ENCODE peak calls at places on chromosome 20, in five cellular contexts. One of them, this sample, is unnamed.

GRCh38 chr20:34163316-34163715 is 51.3 kb upstream of the EIF2S2 start:
- DNase-seq in AG04450: no peak
- DNase-seq in coronary artery: no peak
- DNase-seq in natural killer cell: no peak
- DNase-seq in activated CD8-positive, alpha-beta T cell treated with anti-CD3 and anti-CD28 coated beads for 36 hours: no peak
- DNase-seq in this sample: no peak

GRCh38 chr20:49583669-49584417 is 15.9 kb upstream of the PTGIS start:
- DNase-seq in natural killer cell: no peak
- DNase-seq in AG04450: peak
- DNase-seq in activated CD8-positive, alpha-beta T cell treated with anti-CD3 and anti-CD28 coated beads for 36 hours: no peak
- DNase-seq in coronary artery: peak
- DNase-seq in this sample: no peak

GRCh38 chr20:57167971-57168693 is 98.3 kb downstream of the BMP7 start:
- DNase-seq in activated CD8-positive, alpha-beta T cell treated with anti-CD3 and anti-CD28 coated beads for 36 hours: no peak
- DNase-seq in natural killer cell: no peak
- DNase-seq in coronary artery: no peak
- DNase-seq in AG04450: no peak
- DNase-seq in this sample: no peak

GRCh38 chr20:8809107-8809953 is 259.6 kb upstream of the PLCB4 start:
- DNase-seq in AG04450: no peak
- DNase-seq in natural killer cell: no peak
- DNase-seq in coronary artery: no peak
- DNase-seq in activated CD8-positive, alpha-beta T cell treated with anti-CD3 and anti-CD28 coated beads for 36 hours: no peak
- DNase-seq in this sample: no peak

GRCh38 chr20:64036346-64037198 is 590 bp downstream of the C20orf204 start:
- DNase-seq in natural killer cell: no peak
- DNase-seq in activated CD8-positive, alpha-beta T cell treated with anti-CD3 and anti-CD28 coated beads for 36 hours: peak
- DNase-seq in coronary artery: no peak
- DNase-seq in AG04450: no peak
- DNase-seq in this sample: no peak

GRCh38 chr20:52192296-52193007 is 873 bp upstream of the ZFP64 start:
- DNase-seq in natural killer cell: no peak
- DNase-seq in coronary artery: no peak
- DNase-seq in activated CD8-positive, alpha-beta T cell treated with anti-CD3 and anti-CD28 coated beads for 36 hours: peak
- DNase-seq in AG04450: no peak
- DNase-seq in this sample: no peak

GRCh38 chr20:36470482-36471062 is 70.7 kb upstream of the MYL9 start:
- DNase-seq in AG04450: no peak
- DNase-seq in natural killer cell: no peak
- DNase-seq in activated CD8-positive, alpha-beta T cell treated with anti-CD3 and anti-CD28 coated beads for 36 hours: no peak
- DNase-seq in coronary artery: no peak
- DNase-seq in this sample: no peak

GRCh38 chr20:11376406-11376805 is 541.3 kb upstream of the BTBD3 start:
- DNase-seq in activated CD8-positive, alpha-beta T cell treated with anti-CD3 and anti-CD28 coated beads for 36 hours: no peak
- DNase-seq in coronary artery: no peak
- DNase-seq in AG04450: no peak
- DNase-seq in natural killer cell: no peak
- DNase-seq in this sample: no peak

GRCh38 chr20:62918830-62919229 is 7.5 kb downstream of the DIDO1 start:
- DNase-seq in natural killer cell: no peak
- DNase-seq in coronary artery: no peak
- DNase-seq in activated CD8-positive, alpha-beta T cell treated with anti-CD3 and anti-CD28 coated beads for 36 hours: peak
- DNase-seq in AG04450: no peak
- DNase-seq in this sample: no peak

GRCh38 chr20:36173451-36173933 is 19.0 kb downstream of the EPB41L1 start:
- DNase-seq in natural killer cell: no peak
- DNase-seq in AG04450: no peak
- DNase-seq in activated CD8-positive, alpha-beta T cell treated with anti-CD3 and anti-CD28 coated beads for 36 hours: peak
- DNase-seq in coronary artery: no peak
- DNase-seq in this sample: no peak

GRCh38 chr20:63835031-63835858 is 4.2 kb upstream of the ZBTB46 start:
- DNase-seq in activated CD8-positive, alpha-beta T cell treated with anti-CD3 and anti-CD28 coated beads for 36 hours: no peak
- DNase-seq in AG04450: peak
- DNase-seq in coronary artery: peak
- DNase-seq in natural killer cell: no peak
- DNase-seq in this sample: peak

GRCh38 chr20:16263582-16263981 is 309.7 kb downstream of the KIF16B start:
- DNase-seq in AG04450: no peak
- DNase-seq in natural killer cell: no peak
- DNase-seq in activated CD8-positive, alpha-beta T cell treated with anti-CD3 and anti-CD28 coated beads for 36 hours: no peak
- DNase-seq in coronary artery: no peak
- DNase-seq in this sample: peak

GRCh38 chr20:47276856-47277541 is 79.5 kb downstream of the ZMYND8 start:
- DNase-seq in natural killer cell: no peak
- DNase-seq in coronary artery: peak
- DNase-seq in AG04450: no peak
- DNase-seq in activated CD8-positive, alpha-beta T cell treated with anti-CD3 and anti-CD28 coated beads for 36 hours: no peak
- DNase-seq in this sample: peak

GRCh38 chr20:45406260-45407066 is 1.6 kb upstream of the DBNDD2 start:
- DNase-seq in activated CD8-positive, alpha-beta T cell treated with anti-CD3 and anti-CD28 coated beads for 36 hours: peak
- DNase-seq in AG04450: no peak
- DNase-seq in natural killer cell: no peak
- DNase-seq in coronary artery: peak
- DNase-seq in this sample: no peak

GRCh38 chr20:61925555-61926252 is 140.0 kb downstream of the TAF4 start:
- DNase-seq in activated CD8-positive, alpha-beta T cell treated with anti-CD3 and anti-CD28 coated beads for 36 hours: no peak
- DNase-seq in coronary artery: no peak
- DNase-seq in natural killer cell: no peak
- DNase-seq in AG04450: peak
- DNase-seq in this sample: no peak

GRCh38 chr20:50240092-50240491 is 49.5 kb downstream of the CEBPB start:
- DNase-seq in AG04450: no peak
- DNase-seq in natural killer cell: no peak
- DNase-seq in coronary artery: no peak
- DNase-seq in activated CD8-positive, alpha-beta T cell treated with anti-CD3 and anti-CD28 coated beads for 36 hours: no peak
- DNase-seq in this sample: no peak

GRCh38 chr20:35001596-35002362 is 46.1 kb downstream of the MYH7B start:
- DNase-seq in AG04450: no peak
- DNase-seq in coronary artery: no peak
- DNase-seq in natural killer cell: no peak
- DNase-seq in activated CD8-positive, alpha-beta T cell treated with anti-CD3 and anti-CD28 coated beads for 36 hours: peak
- DNase-seq in this sample: no peak

GRCh38 chr20:63409066-63409833 is 48.1 kb upstream of the CHRNA4 start:
- DNase-seq in activated CD8-positive, alpha-beta T cell treated with anti-CD3 and anti-CD28 coated beads for 36 hours: no peak
- DNase-seq in AG04450: no peak
- DNase-seq in natural killer cell: no peak
- DNase-seq in coronary artery: no peak
- DNase-seq in this sample: no peak

GRCh38 chr20:33372993-33373441 is 28.3 kb downstream of the CDK5RAP1 start:
- DNase-seq in activated CD8-positive, alpha-beta T cell treated with anti-CD3 and anti-CD28 coated beads for 36 hours: no peak
- DNase-seq in AG04450: peak
- DNase-seq in coronary artery: no peak
- DNase-seq in natural killer cell: no peak
- DNase-seq in this sample: no peak

GRCh38 chr20:6142348-6142993 is 19.6 kb upstream of the FERMT1 start:
- DNase-seq in AG04450: peak
- DNase-seq in coronary artery: no peak
- DNase-seq in natural killer cell: no peak
- DNase-seq in activated CD8-positive, alpha-beta T cell treated with anti-CD3 and anti-CD28 coated beads for 36 hours: peak
- DNase-seq in this sample: peak

GRCh38 chr20:45972500-45973183 is 639 bp upstream of the ZNF335 start:
- DNase-seq in natural killer cell: no peak
- DNase-seq in AG04450: no peak
- DNase-seq in activated CD8-positive, alpha-beta T cell treated with anti-CD3 and anti-CD28 coated beads for 36 hours: no peak
- DNase-seq in coronary artery: no peak
- DNase-seq in this sample: no peak

GRCh38 chr20:3276400-3277015 is 37.5 kb upstream of the SLC4A11 start:
- DNase-seq in natural killer cell: no peak
- DNase-seq in coronary artery: no peak
- DNase-seq in AG04450: no peak
- DNase-seq in activated CD8-positive, alpha-beta T cell treated with anti-CD3 and anti-CD28 coated beads for 36 hours: peak
- DNase-seq in this sample: no peak

GRCh38 chr20:48621256-48622078 is 206.3 kb downstream of the PREX1 start:
- DNase-seq in AG04450: no peak
- DNase-seq in coronary artery: no peak
- DNase-seq in activated CD8-positive, alpha-beta T cell treated with anti-CD3 and anti-CD28 coated beads for 36 hours: no peak
- DNase-seq in natural killer cell: no peak
- DNase-seq in this sample: no peak

GRCh38 chr20:1304711-1305515 is 24.0 kb downstream of the SDCBP2 start:
- DNase-seq in natural killer cell: no peak
- DNase-seq in AG04450: no peak
- DNase-seq in coronary artery: no peak
- DNase-seq in activated CD8-positive, alpha-beta T cell treated with anti-CD3 and anti-CD28 coated beads for 36 hours: no peak
- DNase-seq in this sample: no peak

GRCh38 chr20:59939052-59939878 is 840 bp downstream of the PPP1R3D start:
- DNase-seq in AG04450: no peak
- DNase-seq in activated CD8-positive, alpha-beta T cell treated with anti-CD3 and anti-CD28 coated beads for 36 hours: no peak
- DNase-seq in natural killer cell: no peak
- DNase-seq in coronary artery: no peak
- DNase-seq in this sample: no peak

GRCh38 chr20:914727-915498 is 1.2 kb downstream of the ANGPT4 start:
- DNase-seq in natural killer cell: no peak
- DNase-seq in activated CD8-positive, alpha-beta T cell treated with anti-CD3 and anti-CD28 coated beads for 36 hours: no peak
- DNase-seq in coronary artery: no peak
- DNase-seq in AG04450: no peak
- DNase-seq in this sample: no peak

GRCh38 chr20:35796556-35796955 is 24.7 kb downstream of the PHF20 start:
- DNase-seq in AG04450: no peak
- DNase-seq in natural killer cell: no peak
- DNase-seq in coronary artery: no peak
- DNase-seq in activated CD8-positive, alpha-beta T cell treated with anti-CD3 and anti-CD28 coated beads for 36 hours: no peak
- DNase-seq in this sample: no peak

DNA sequence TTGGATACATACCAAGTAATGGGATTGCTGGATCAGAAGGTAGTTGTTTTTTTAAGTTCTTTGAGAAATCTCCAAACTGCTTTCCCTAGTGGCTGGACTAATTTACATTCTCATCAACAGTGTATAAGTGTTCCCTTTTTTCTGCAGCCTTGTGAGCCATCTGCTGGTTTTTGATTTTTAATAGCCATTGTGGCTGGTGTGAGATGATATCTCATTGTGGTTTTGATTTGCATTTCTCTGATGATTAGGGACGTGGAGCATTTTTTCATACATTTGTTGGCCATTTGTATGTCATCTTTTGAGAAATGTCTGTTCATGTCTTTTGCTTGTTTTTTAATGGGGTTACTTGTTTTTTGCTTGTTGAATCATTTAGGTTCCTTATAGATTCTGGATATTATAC is 34.8 kb downstream of the TOP1 start:
- DNase-seq in coronary artery: no peak
- DNase-seq in natural killer cell: no peak
- DNase-seq in AG04450: no peak
- DNase-seq in activated CD8-positive, alpha-beta T cell treated with anti-CD3 and anti-CD28 coated beads for 36 hours: no peak
- DNase-seq in this sample: no peak
- TF ChIP-seq CTCF in coronary artery: no peak
- TF ChIP-seq CTCF in natural killer cell: no peak
- TF ChIP-seq CTCF in AG04450: no peak
- TF ChIP-seq CTCF in activated CD8-positive, alpha-beta T cell treated with anti-CD3 and anti-CD28 coated beads for 36 hours: no peak
- TF ChIP-seq CTCF in this sample: no peak

DNA sequence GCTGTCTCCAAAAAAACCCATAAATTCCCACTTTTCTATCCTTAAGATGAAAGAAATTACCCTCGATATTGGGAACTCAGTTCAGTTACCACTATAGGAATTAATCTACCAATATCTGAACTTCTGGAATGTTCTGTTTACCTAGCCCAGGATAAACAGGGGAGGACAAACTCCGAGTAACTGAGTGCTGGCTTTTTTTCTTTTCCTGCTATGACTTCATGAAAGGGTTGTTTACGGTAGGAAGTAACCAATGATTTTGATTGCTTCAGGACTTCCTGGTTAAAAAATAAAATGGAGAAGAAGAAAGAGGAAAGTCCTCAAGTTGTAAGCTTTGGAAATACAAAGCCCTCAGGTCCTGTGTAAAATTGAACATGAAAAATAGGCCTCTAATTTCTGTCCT is 167.7 kb downstream of the ZNF217 start:
- DNase-seq in activated CD8-positive, alpha-beta T cell treated with anti-CD3 and anti-CD28 coated beads for 36 hours: no peak
- DNase-seq in coronary artery: no peak
- DNase-seq in natural killer cell: no peak
- DNase-seq in AG04450: no peak
- DNase-seq in this sample: no peak
- TF ChIP-seq CTCF in activated CD8-positive, alpha-beta T cell treated with anti-CD3 and anti-CD28 coated beads for 36 hours: no peak
- TF ChIP-seq CTCF in coronary artery: no peak
- TF ChIP-seq CTCF in natural killer cell: no peak
- TF ChIP-seq CTCF in AG04450: no peak
- TF ChIP-seq CTCF in this sample: no peak

DNA sequence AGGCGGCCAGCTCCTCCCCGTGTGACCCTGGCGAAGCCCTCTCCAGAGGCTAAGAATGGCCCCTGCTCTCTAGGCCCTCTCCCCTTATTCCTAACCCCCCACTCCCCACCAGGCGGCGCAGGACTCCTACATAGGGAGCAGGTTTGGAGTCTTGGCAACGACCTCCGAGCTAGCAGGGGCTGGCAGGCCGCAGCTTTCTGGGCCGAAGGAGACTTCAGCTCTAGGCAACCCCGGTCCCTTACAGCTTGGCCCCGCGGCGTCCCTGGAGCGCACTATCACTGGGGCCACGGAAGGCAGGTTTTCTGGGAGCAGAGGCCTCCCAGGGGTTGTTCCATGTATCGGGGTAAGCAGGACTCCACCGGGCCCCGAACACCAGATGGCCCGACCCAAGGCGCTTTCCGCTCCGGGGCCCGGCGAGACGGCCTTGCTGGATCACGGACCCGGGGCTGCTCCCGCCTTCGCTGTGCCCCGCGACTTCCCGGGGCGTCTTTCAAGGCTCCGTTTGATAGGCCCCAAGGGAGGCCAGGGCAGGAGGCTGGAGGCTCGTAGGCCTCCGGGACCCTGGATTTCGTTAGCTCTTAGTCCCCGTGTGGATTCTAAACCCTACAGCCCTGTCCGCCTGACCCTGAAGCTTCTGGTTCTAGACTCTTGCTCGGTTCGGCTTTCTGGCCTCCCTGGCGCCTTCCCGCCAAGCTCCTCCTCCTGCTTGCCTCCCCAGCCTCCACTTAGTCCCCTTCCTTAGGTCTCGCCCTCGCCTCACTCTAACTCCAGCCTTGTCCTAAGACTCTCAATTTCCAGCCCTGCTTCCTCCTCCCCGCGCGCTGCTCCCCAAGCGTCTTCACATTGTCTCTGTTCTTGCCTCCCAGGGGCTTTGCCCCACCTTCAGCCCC is 1.9 kb downstream of the SLC32A1 start:
- DNase-seq in natural killer cell: peak
- DNase-seq in activated CD8-positive, alpha-beta T cell treated with anti-CD3 and anti-CD28 coated beads for 36 hours: peak
- DNase-seq in AG04450: no peak
- DNase-seq in coronary artery: no peak
- DNase-seq in this sample: no peak
- TF ChIP-seq CTCF in natural killer cell: no peak
- TF ChIP-seq CTCF in activated CD8-positive, alpha-beta T cell treated with anti-CD3 and anti-CD28 coated beads for 36 hours: peak
- TF ChIP-seq CTCF in AG04450: peak
- TF ChIP-seq CTCF in coronary artery: peak
- TF ChIP-seq CTCF in this sample: peak

GRCh38 chr20:17568972-17569471 is 853 bp upstream of the DSTN start:
- DNase-seq in AG04450: peak
- DNase-seq in coronary artery: peak
- DNase-seq in natural killer cell: no peak
- DNase-seq in activated CD8-positive, alpha-beta T cell treated with anti-CD3 and anti-CD28 coated beads for 36 hours: peak
- DNase-seq in this sample: peak

GRCh38 chr20:17571967-17572638 is 2.2 kb downstream of the DSTN start:
- DNase-seq in coronary artery: no peak
- DNase-seq in AG04450: no peak
- DNase-seq in natural killer cell: no peak
- DNase-seq in activated CD8-positive, alpha-beta T cell treated with anti-CD3 and anti-CD28 coated beads for 36 hours: no peak
- DNase-seq in this sample: no peak

GRCh38 chr20:17571153-17571527 is 1.3 kb downstream of the DSTN start:
- DNase-seq in natural killer cell: no peak
- DNase-seq in coronary artery: no peak
- DNase-seq in activated CD8-positive, alpha-beta T cell treated with anti-CD3 and anti-CD28 coated beads for 36 hours: peak
- DNase-seq in AG04450: no peak
- DNase-seq in this sample: no peak

GRCh38 chr20:17569616-17570346 is at the start of gene DSTN:
- DNase-seq in coronary artery: peak
- DNase-seq in AG04450: peak
- DNase-seq in activated CD8-positive, alpha-beta T cell treated with anti-CD3 and anti-CD28 coated beads for 36 hours: peak
- DNase-seq in natural killer cell: peak
- DNase-seq in this sample: peak

GRCh38 chr20:17570347-17571152 is 675 bp downstream of the DSTN start:
- DNase-seq in coronary artery: peak
- DNase-seq in natural killer cell: no peak
- DNase-seq in activated CD8-positive, alpha-beta T cell treated with anti-CD3 and anti-CD28 coated beads for 36 hours: peak
- DNase-seq in AG04450: no peak
- DNase-seq in this sample: peak
- TF ChIP-seq CTCF in coronary artery: no peak
- TF ChIP-seq CTCF in natural killer cell: no peak
- TF ChIP-seq CTCF in activated CD8-positive, alpha-beta T cell treated with anti-CD3 and anti-CD28 coated beads for 36 hours: no peak
- TF ChIP-seq CTCF in AG04450: no peak
- TF ChIP-seq CTCF in this sample: peak